ENCODE peak calls at places on chromosome 2, in six cellular contexts. X is ovary, W is mammary epithelial cell, B is neural progenitor cell, E is spleen, K is fibroblast of lung. G is an unnamed sample. For H3K4me1 and H3K36me3, the result is how much of the 10 kb centered on the place peaks cover.

GRCh38 chr2:236765475-236765874 is 195.8 kb downstream of the ACKR3 start:
- DNase-seq in B (peak), K (no peak), W (no peak), X (no peak), E (no peak), G (no peak)

GRCh38 chr2:55550368-55551102 is 31.0 kb downstream of the CFAP36 start:
- DNase-seq in W (peak), E (no peak), X (no peak), B (no peak), K (peak), G (no peak)

GRCh38 chr2:9325428-9325827 is 97.9 kb downstream of the ITGB1BP1 start:
- DNase-seq in X (no peak), E (no peak), W (no peak), K (no peak), B (no peak), G (no peak)

GRCh38 chr2:195659114-195659513 is 2.1 kb downstream of the SLC39A10 start:
- DNase-seq in B (no peak), K (peak), W (no peak), X (no peak), E (no peak), G (no peak)

GRCh38 chr2:132752421-132753206 is 82.6 kb upstream of the LYPD1 start:
- DNase-seq in X (no peak), E (no peak), K (no peak), B (no peak), W (no peak), G (no peak)

GRCh38 chr2:209517436-209517835 is 93.6 kb downstream of the MAP2 start:
- DNase-seq in W (no peak), B (no peak), E (no peak), X (no peak), K (no peak), G (no peak)

GRCh38 chr2:102417946-102418345 is 5.0 kb upstream of the IL18RAP start:
- DNase-seq in W (no peak), B (no peak), X (no peak), K (no peak), E (no peak), G (no peak)

GRCh38 chr2:31523871-31524492 is 56.8 kb downstream of the SRD5A2 start:
- DNase-seq in K (peak), W (peak), X (no peak), E (no peak), B (peak), G (peak)

GRCh38 chr2:68251855-68252406 is 401 bp downstream of the PPP3R1 start:
- DNase-seq in X (peak), W (no peak), E (peak), K (no peak), B (peak), G (peak)

DNA sequence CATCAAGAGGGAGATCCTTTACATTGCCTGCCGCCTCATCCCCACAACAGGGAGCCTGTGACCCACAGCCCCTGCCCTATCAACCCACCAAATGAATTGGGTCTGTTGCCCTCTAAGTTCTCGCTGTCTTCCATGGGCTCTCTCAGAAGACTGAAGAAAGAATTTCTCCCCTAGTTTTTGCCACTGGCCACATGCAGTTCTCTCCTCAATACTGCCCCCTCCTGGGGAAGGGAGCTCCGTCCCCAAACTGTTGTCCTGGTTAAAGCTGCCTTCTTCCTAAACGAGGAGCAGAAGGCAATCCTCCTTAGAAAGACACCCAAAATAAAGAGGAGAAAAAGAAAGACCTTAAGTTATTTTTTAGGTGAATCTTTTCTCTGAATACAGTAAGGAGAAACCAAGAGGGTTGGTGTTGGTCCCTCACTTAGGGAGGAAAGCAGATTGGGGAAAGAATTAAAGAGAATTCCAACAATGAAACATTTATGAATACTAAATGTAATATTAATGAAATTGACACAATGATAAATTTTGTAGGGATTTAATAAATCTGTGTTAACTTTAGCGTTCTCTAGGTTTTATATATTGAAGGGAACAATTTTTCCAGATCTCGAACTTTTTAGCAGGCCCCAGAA is 31.1 kb upstream of the SATB2 start:
- DNase-seq in W (peak), E (no peak), X (no peak), B (peak), K (peak), G (peak)
- TF ChIP-seq CTCF in W (peak), E (peak), X (no peak), B (peak), K (peak), G (peak)

GRCh38 chr2:2059199-2059598 is 271.9 kb downstream of the MYT1L start:
- DNase-seq in K (no peak), X (no peak), W (no peak), B (no peak), E (no peak), G (no peak)

GRCh38 chr2:2060431-2060830 is 270.6 kb downstream of the MYT1L start:
- DNase-seq in W (no peak), B (no peak), X (no peak), E (no peak), K (no peak), G (no peak)

GRCh38 chr2:2056531-2056930 is 274.5 kb downstream of the MYT1L start:
- DNase-seq in B (no peak), X (no peak), E (no peak), K (no peak), W (no peak), G (no peak)

GRCh38 chr2:2057125-2057721 is 273.9 kb downstream of the MYT1L start:
- DNase-seq in E (peak), X (peak), K (peak), W (no peak), B (no peak), G (peak)

GRCh38 chr2:2061091-2061696 is 269.9 kb downstream of the MYT1L start:
- DNase-seq in K (no peak), W (no peak), X (no peak), E (no peak), B (no peak), G (no peak)
- H3K4me1 ChIP-seq in K (under half), W (under half), X (under half), E (under half), B (under half), G (under half)

DNA sequence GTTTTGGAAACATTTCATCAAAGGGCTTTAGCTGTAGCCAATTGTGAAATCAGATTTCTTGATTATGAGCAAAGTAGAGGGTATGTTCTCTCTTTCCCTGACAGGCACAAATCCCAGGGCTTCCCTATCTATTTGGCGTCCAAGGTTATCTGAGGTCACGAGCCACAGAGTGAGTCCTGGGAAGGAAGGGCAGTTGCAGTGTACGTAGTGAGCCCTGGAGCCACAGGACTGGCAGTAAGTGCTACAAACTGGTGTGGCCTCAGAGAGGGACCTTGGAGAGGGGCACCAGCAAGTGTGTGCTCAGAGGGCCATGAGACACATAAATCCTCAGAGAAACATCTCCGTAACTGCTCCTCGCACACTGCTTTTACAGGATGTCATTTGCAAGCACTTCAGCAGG is 115.6 kb upstream of the SH3BP4 start:
- DNase-seq in K (no peak), X (no peak), E (no peak), W (no peak), B (no peak), G (peak)
- H3K36me3 ChIP-seq in K (under half), X (under half), E (under half), W (under half), B (under half), G (under half)

DNA sequence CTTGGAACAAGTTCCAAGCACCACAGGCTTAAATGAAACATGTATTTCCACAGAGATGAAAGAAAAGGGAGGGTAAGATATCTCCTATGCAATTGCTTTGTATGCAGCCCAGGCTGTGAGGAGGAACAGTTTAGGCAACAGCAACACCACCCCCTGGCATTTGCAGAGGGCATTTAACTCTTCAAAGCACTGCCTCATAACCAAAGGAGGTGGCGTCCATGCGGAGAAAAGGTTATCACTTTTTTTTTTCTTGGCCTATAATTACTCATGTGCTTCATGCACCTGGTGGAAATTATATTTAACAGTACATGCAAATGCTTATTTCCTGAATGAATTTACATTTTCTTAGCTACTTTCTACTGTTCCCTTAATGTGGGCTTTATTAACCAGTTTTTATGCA is 286.0 kb downstream of the LPIN1 start:
- DNase-seq in K (no peak), X (no peak), B (no peak), W (no peak), E (no peak), G (no peak)
- TF ChIP-seq CTCF in K (no peak), X (no peak), B (peak), W (no peak), E (peak), G (no peak)

DNA sequence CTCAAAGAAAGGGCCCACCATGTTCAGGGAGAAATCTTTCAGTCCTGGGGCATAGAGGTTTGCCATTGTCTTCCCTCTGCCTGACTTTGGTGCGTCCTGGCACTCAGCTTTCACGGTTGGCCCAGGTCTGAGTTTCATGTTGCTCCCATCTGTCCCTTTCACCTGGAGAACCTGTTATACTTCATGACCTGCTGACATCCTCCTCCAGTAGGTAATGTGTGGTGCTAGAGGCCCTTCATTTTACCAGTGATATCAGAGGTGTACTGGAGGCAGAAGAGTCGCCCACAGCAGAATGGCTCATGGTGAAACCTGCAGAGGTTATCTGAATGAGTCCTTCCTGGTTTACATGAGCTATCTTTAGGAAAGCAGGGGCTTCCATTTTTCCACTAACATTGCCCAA is 128.8 kb upstream of the DLX2 start:
- DNase-seq in W (no peak), K (no peak), B (no peak), E (no peak), X (no peak), G (no peak)
- H3K4me1 ChIP-seq in W (half or more), K (under half), B (under half), E (under half), X (under half), G (under half)

DNA sequence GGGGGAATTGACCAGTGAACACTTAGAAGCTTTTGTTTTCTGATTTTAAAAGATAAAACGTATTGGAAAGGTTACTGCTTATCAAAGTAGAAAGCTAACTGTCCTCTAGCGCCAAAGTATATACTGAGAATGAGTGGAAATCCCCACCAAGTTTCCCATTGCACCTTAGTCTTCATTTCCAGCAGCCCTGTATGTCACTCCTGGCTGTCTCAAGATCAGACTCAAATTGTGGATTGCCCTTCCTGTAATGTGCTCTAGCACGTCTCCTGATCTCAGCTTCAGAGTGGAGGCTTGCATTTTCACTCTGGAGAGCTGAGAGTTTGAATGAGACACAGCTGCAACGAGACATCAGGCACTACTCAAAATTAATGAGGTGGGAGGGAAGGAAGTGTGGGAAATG is 26.6 kb downstream of the MFF start:
- DNase-seq in K (no peak), X (no peak), W (no peak), E (no peak), B (no peak), G (no peak)
- H3K36me3 ChIP-seq in K (under half), X (under half), W (under half), E (under half), B (under half), G (under half)

GRCh38 chr2:147046473-147046872 is 798.4 kb upstream of the ACVR2A start:
- DNase-seq in B (no peak), K (no peak), W (no peak), E (no peak), X (no peak), G (no peak)
- TF ChIP-seq CTCF in B (no peak), K (no peak), W (no peak), E (no peak), X (no peak), G (no peak)